ENCODE peak calls at places on chromosomes 2 and 18, in six cellular contexts. I is cardiac fibroblast, H is tibial nerve, R is WERI-Rb-1, V is brain microvascular endothelial cell, L is sigmoid colon. O is an unnamed sample.

GRCh38 chr2:145000376-145000775 is 480.5 kb upstream of the ZEB2 start:
- DNase-seq in L (no peak), I (peak), V (no peak), R (no peak), H (no peak), O (no peak)

GRCh38 chr2:47357475-47357874 is 45.5 kb upstream of the MSH2 start:
- DNase-seq in I (peak), R (no peak), L (peak), H (peak), V (peak), O (no peak)

GRCh38 chr2:201440182-201440581 is 11.1 kb downstream of the TRAK2 start:
- DNase-seq in I (no peak), V (no peak), R (no peak), H (no peak), L (no peak), O (no peak)

GRCh38 chr2:166593403-166593802 is 99.4 kb upstream of the SCN7A start:
- DNase-seq in R (no peak), I (peak), H (no peak), L (no peak), V (peak), O (peak)

GRCh38 chr18:25814841-25815458 is 275.5 kb downstream of the SS18 start:
- DNase-seq in H (no peak), V (no peak), L (no peak), R (no peak), I (no peak), O (peak)

GRCh38 chr2:144379891-144380311 is 140.0 kb downstream of the ZEB2 start:
- DNase-seq in R (peak), V (no peak), H (no peak), L (no peak), I (no peak), O (no peak)

GRCh38 chr2:190860985-190861721 is 19.5 kb upstream of the GLS start:
- DNase-seq in I (no peak), L (no peak), H (no peak), R (no peak), V (peak), O (no peak)

GRCh38 chr2:144084114-144084661 is 435.7 kb downstream of the ZEB2 start:
- DNase-seq in R (no peak), I (peak), V (peak), L (no peak), H (no peak), O (no peak)

GRCh38 chr18:5031216-5031615 is 165.8 kb downstream of the AKAIN1 start:
- DNase-seq in L (no peak), V (no peak), R (no peak), H (no peak), I (no peak), O (no peak)

GRCh38 chr2:159856760-159857159 is 58.8 kb upstream of the CD302 start:
- DNase-seq in I (no peak), V (no peak), L (no peak), R (no peak), H (no peak), O (no peak)

GRCh38 chr2:70850905-70851304 is 15.3 kb upstream of the CD207 start:
- DNase-seq in H (no peak), V (no peak), L (no peak), R (no peak), I (peak), O (no peak)

GRCh38 chr2:48343154-48343553 is 186.8 kb upstream of the STON1 start:
- DNase-seq in V (no peak), H (no peak), L (no peak), R (no peak), I (no peak), O (no peak)

GRCh38 chr2:223416826-223417610 is 185.1 kb downstream of the SCG2 start:
- DNase-seq in R (no peak), H (no peak), L (no peak), V (no peak), I (peak), O (no peak)

GRCh38 chr2:207144191-207144795 is 21.5 kb downstream of the KLF7 start:
- DNase-seq in V (no peak), H (no peak), L (no peak), I (no peak), R (no peak), O (no peak)

GRCh38 chr2:105873721-105874120 is 129.0 kb downstream of the NCK2 start:
- DNase-seq in R (no peak), H (no peak), V (peak), I (peak), L (no peak), O (no peak)

GRCh38 chr18:72692086-72692485 is 147.9 kb upstream of the CBLN2 start:
- DNase-seq in R (no peak), I (no peak), H (no peak), L (no peak), V (no peak), O (no peak)

GRCh38 chr2:73072416-73072815 is 904 bp upstream of the SFXN5 start:
- DNase-seq in L (no peak), I (no peak), H (no peak), V (no peak), R (peak), O (no peak)
- H3K4me3 ChIP-seq in L (no peak), I (peak), H (peak), V (peak), R (peak), O (peak)

GRCh38 chr18:11872479-11873136 is 21.4 kb downstream of the CHMP1B start:
- DNase-seq in H (no peak), I (peak), V (no peak), L (no peak), R (no peak), O (no peak)
- TF ChIP-seq CTCF in H (no peak), I (peak), V (peak), L (no peak), R (peak), O (peak)

DNA sequence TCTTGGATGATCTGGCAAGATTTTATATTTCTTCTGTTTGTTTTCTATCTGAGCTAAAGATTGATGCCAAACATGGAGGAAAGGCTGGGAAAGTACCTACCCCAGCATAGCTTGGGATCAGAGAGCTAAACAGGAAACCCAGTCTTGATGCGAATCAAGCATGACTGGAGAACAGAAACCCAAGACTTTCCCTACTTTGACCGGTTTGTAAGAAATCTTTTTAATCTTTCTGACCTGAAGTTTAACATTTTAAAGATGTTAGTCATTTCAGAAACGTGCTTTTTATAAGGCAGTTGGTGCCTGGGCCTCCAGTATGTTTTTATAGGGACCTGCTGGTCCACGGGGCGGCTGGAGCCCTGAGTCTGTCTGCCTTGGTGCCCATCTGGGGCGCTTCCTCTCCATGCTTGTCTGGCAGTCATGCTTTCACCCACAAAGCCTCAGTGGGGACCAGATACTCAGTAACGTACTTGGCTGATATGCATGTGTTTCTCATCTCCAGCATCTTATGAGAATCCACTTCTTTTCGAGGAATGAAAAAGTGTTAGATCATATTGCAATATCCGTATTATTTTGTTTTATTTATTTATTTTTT is 266.5 kb downstream of the PTGR3 start:
- DNase-seq in R (no peak), H (no peak), I (peak), V (no peak), L (no peak), O (peak)
- H3K4me3 ChIP-seq in R (no peak), H (no peak), I (no peak), V (no peak), L (no peak), O (no peak)

GRCh38 chr2:198055726-198056125 is 251.3 kb downstream of the PLCL1 start:
- DNase-seq in H (no peak), L (no peak), V (no peak), I (no peak), R (no peak), O (no peak)

GRCh38 chr2:198053173-198053572 is 248.8 kb downstream of the PLCL1 start:
- DNase-seq in I (no peak), R (no peak), L (no peak), V (no peak), H (no peak), O (no peak)

GRCh38 chr2:198053776-198054175 is 249.4 kb downstream of the PLCL1 start:
- DNase-seq in I (no peak), L (no peak), H (no peak), V (no peak), R (no peak), O (no peak)

GRCh38 chr2:198052741-198053140 is 248.3 kb downstream of the PLCL1 start:
- DNase-seq in R (no peak), L (no peak), H (no peak), I (no peak), V (no peak), O (no peak)

DNA sequence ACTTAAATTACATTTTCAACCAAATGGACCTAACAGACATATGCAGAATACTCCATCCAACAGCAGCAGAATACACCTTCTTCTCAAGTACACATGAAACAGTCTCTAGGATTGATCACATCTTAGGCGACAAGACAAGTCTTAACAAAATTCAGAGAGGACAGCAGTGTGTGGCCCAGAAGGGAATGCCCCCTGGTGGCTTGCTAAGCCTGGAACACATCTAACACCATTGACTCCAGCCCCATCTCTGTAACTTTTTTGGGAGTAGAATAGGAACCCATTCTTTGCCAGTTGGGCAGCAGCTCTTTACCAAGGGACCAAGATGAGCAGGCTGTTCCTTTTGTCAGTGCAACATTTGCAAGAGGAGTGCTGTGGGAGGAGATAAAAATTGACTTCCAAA is 249.9 kb downstream of the PLCL1 start:
- DNase-seq in H (no peak), L (no peak), V (peak), R (peak), I (peak), O (no peak)
- TF ChIP-seq CTCF in H (no peak), L (peak), V (peak), R (peak), I (peak), O (peak)

GRCh38 chr2:127423476-127423840 is 5.2 kb downstream of the PROC start:
- DNase-seq in R (peak), L (no peak), H (no peak), V (no peak), I (no peak), O (no peak)
- H3K4me3 ChIP-seq in R (peak), L (no peak), H (no peak), V (peak), I (peak), O (peak)

GRCh38 chr18:7064346-7064745 is 53.3 kb downstream of the LAMA1 start:
- DNase-seq in V (no peak), H (no peak), R (no peak), L (no peak), I (no peak), O (no peak)

GRCh38 chr18:7065736-7066135 is 51.9 kb downstream of the LAMA1 start:
- DNase-seq in R (no peak), I (no peak), H (no peak), V (no peak), L (no peak), O (no peak)

GRCh38 chr18:7062844-7063243 is 54.8 kb downstream of the LAMA1 start:
- DNase-seq in R (no peak), I (no peak), V (no peak), H (no peak), L (no peak), O (no peak)

GRCh38 chr18:7059276-7059675 is 58.3 kb downstream of the LAMA1 start:
- DNase-seq in V (no peak), R (no peak), L (no peak), H (no peak), I (no peak), O (no peak)

DNA sequence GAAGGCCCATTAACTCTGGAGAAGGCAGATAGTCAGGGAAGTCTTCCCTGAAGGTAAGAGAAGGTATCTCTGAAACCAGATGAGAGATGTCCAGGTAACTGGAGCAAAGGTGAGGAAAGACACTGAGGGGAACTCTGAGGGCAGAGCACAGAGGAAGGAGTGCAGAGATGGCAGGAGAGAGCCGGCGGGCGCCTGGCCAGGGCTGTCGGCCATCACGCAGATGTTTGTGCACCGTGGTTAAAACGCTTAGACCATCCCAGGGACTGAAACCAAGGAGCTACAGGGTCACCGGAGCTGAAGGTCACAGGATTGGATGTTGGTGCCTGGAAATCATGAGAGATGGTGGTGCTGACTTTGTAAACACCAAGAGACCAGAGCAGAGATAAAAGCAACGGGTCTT is 55.4 kb downstream of the LAMA1 start:
- DNase-seq in V (no peak), H (no peak), L (no peak), R (no peak), I (no peak), O (no peak)
- TF ChIP-seq CTCF in V (no peak), H (no peak), L (no peak), R (no peak), I (no peak), O (no peak)

DNA sequence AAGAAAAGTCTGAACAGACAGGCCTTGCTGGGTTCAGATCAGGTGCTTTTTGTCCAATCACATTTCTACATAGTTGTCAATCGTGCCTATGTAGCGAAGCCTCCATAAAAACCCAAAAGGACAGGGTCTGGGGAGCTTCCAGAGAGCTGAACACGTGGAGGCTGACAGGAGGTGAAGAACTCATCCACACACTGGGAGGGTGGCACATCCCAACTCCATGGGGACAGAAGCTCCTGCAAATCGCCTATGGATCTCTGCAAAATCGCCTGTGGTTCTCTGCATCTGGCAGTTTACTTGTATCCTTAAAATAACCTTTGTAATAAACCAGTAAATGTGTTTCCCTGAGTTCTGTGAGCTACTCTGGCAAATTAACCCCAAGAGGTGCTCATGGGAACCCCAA is 12.4 kb downstream of the ALPK2 start:
- DNase-seq in H (no peak), V (no peak), L (no peak), I (no peak), R (no peak), O (no peak)
- H3K4me3 ChIP-seq in H (no peak), V (no peak), L (no peak), I (no peak), R (no peak), O (no peak)

GRCh38 chr2:181586569-181587076 is 70.3 kb downstream of the CERKL start:
- DNase-seq in L (no peak), V (no peak), I (no peak), R (peak), H (no peak), O (no peak)

GRCh38 chr2:181576431-181576830 is 80.5 kb downstream of the CERKL start:
- DNase-seq in V (no peak), H (no peak), R (no peak), L (no peak), I (no peak), O (no peak)

GRCh38 chr2:181585732-181586131 is 71.2 kb downstream of the CERKL start:
- DNase-seq in L (no peak), R (no peak), I (no peak), V (no peak), H (no peak), O (no peak)

GRCh38 chr2:181578829-181579228 is 78.1 kb downstream of the CERKL start:
- DNase-seq in H (no peak), V (no peak), L (no peak), R (no peak), I (no peak), O (no peak)

GRCh38 chr2:181581534-181581933 is 75.4 kb downstream of the CERKL start:
- DNase-seq in V (no peak), R (peak), L (no peak), H (no peak), I (no peak), O (no peak)
- TF ChIP-seq CTCF in V (peak), R (peak), L (no peak), H (no peak), I (no peak), O (peak)

GRCh38 chr2:26970244-26970927 is at the start of gene MAPRE3:
- DNase-seq in V (peak), H (peak), L (peak), I (peak), R (peak), O (no peak)
- H3K4me3 ChIP-seq in V (peak), H (peak), L (peak), I (peak), R (peak), O (peak)